ENCODE peak calls at places on chromosomes 3 and 15, in seven cellular contexts. One of them, this sample, is unnamed.

GRCh38 chr3:70849911-70850699 is 537.7 kb upstream of the MDFIC2 start:
- DNase-seq in right cardiac atrium: no peak
- DNase-seq in kidney tubule cell: peak; percentile 89
- DNase-seq in hippocampal formation: no peak
- DNase-seq in HEK293T: no peak
- DNase-seq in brain pericyte: peak; percentile 41
- DNase-seq in NCI-H345: no peak
- DNase-seq in this sample: peak; percentile 79

GRCh38 chr3:169476289-169476688 is 187.2 kb downstream of the MECOM start:
- DNase-seq in right cardiac atrium: no peak
- DNase-seq in kidney tubule cell: no peak
- DNase-seq in hippocampal formation: no peak
- DNase-seq in HEK293T: no peak
- DNase-seq in brain pericyte: no peak
- DNase-seq in NCI-H345: no peak
- DNase-seq in this sample: no peak

GRCh38 chr15:39583586-39584265 is 2.8 kb downstream of the THBS1 start:
- DNase-seq in right cardiac atrium: peak; percentile 42
- DNase-seq in kidney tubule cell: peak; percentile 74
- DNase-seq in hippocampal formation: no peak
- DNase-seq in HEK293T: peak; percentile 9
- DNase-seq in brain pericyte: no peak
- DNase-seq in NCI-H345: no peak
- DNase-seq in this sample: peak; percentile 59

GRCh38 chr3:43043071-43043766 is 62.7 kb downstream of the POMGNT2 start:
- DNase-seq in right cardiac atrium: no peak
- DNase-seq in kidney tubule cell: no peak
- DNase-seq in hippocampal formation: no peak
- DNase-seq in HEK293T: no peak
- DNase-seq in brain pericyte: no peak
- DNase-seq in NCI-H345: no peak
- DNase-seq in this sample: no peak

GRCh38 chr3:62316525-62316924 is 56.8 kb downstream of the FEZF2 start:
- DNase-seq in right cardiac atrium: no peak
- DNase-seq in kidney tubule cell: no peak
- DNase-seq in hippocampal formation: no peak
- DNase-seq in HEK293T: no peak
- DNase-seq in brain pericyte: no peak
- DNase-seq in NCI-H345: no peak
- DNase-seq in this sample: no peak

GRCh38 chr3:142863010-142863787 is 25.7 kb downstream of the PCOLCE2 start:
- DNase-seq in right cardiac atrium: no peak
- DNase-seq in kidney tubule cell: no peak
- DNase-seq in hippocampal formation: no peak
- DNase-seq in HEK293T: no peak
- DNase-seq in brain pericyte: no peak
- DNase-seq in NCI-H345: no peak
- DNase-seq in this sample: no peak

GRCh38 chr15:60384052-60384451 is 13.7 kb downstream of the ANXA2 start:
- DNase-seq in right cardiac atrium: no peak
- DNase-seq in kidney tubule cell: no peak
- DNase-seq in hippocampal formation: no peak
- DNase-seq in HEK293T: no peak
- DNase-seq in brain pericyte: no peak
- DNase-seq in NCI-H345: no peak
- DNase-seq in this sample: no peak

GRCh38 chr3:105369501-105370371 is 3.0 kb downstream of the ALCAM start:
- DNase-seq in right cardiac atrium: peak; percentile 90
- DNase-seq in kidney tubule cell: peak; percentile 75
- DNase-seq in hippocampal formation: peak; percentile 93
- DNase-seq in HEK293T: peak; percentile 28
- DNase-seq in brain pericyte: peak; percentile 57
- DNase-seq in NCI-H345: peak; percentile 39
- DNase-seq in this sample: peak; percentile 76

GRCh38 chr15:93060336-93061248 is 28.4 kb downstream of the RGMA start:
- DNase-seq in right cardiac atrium: peak; percentile 36
- DNase-seq in kidney tubule cell: no peak
- DNase-seq in hippocampal formation: no peak
- DNase-seq in HEK293T: no peak
- DNase-seq in brain pericyte: no peak
- DNase-seq in NCI-H345: no peak
- DNase-seq in this sample: no peak

GRCh38 chr3:146326875-146327543 is 76.1 kb upstream of the PLSCR4 start:
- DNase-seq in right cardiac atrium: no peak
- DNase-seq in kidney tubule cell: peak; percentile 49
- DNase-seq in hippocampal formation: no peak
- DNase-seq in HEK293T: peak; percentile 42
- DNase-seq in brain pericyte: peak; percentile 42
- DNase-seq in NCI-H345: no peak
- DNase-seq in this sample: peak; percentile 43

GRCh38 chr3:125512135-125512920 is 7.7 kb downstream of the SNX4 start:
- DNase-seq in right cardiac atrium: no peak
- DNase-seq in kidney tubule cell: no peak
- DNase-seq in hippocampal formation: no peak
- DNase-seq in HEK293T: no peak
- DNase-seq in brain pericyte: peak; percentile 7
- DNase-seq in NCI-H345: no peak
- DNase-seq in this sample: no peak

GRCh38 chr15:51842852-51843737 is 13.6 kb downstream of the TMOD3 start:
- DNase-seq in right cardiac atrium: no peak
- DNase-seq in kidney tubule cell: peak; percentile 93
- DNase-seq in hippocampal formation: no peak
- DNase-seq in HEK293T: no peak
- DNase-seq in brain pericyte: no peak
- DNase-seq in NCI-H345: no peak
- DNase-seq in this sample: peak; percentile 76

GRCh38 chr3:113250566-113250965 is 39.2 kb downstream of the BOC start:
- DNase-seq in right cardiac atrium: no peak
- DNase-seq in kidney tubule cell: no peak
- DNase-seq in hippocampal formation: no peak
- DNase-seq in HEK293T: no peak
- DNase-seq in brain pericyte: no peak
- DNase-seq in NCI-H345: no peak
- DNase-seq in this sample: no peak

GRCh38 chr3:133803474-133803873 is 2.1 kb upstream of the SRPRB start:
- DNase-seq in right cardiac atrium: no peak
- DNase-seq in kidney tubule cell: no peak
- DNase-seq in hippocampal formation: no peak
- DNase-seq in HEK293T: no peak
- DNase-seq in brain pericyte: no peak
- DNase-seq in NCI-H345: no peak
- DNase-seq in this sample: no peak

GRCh38 chr3:42376397-42376798 is 34.0 kb downstream of the LYZL4 start:
- DNase-seq in right cardiac atrium: peak; percentile 54
- DNase-seq in kidney tubule cell: peak; percentile 69
- DNase-seq in hippocampal formation: no peak
- DNase-seq in HEK293T: no peak
- DNase-seq in brain pericyte: peak; percentile 55
- DNase-seq in NCI-H345: peak; percentile 85
- DNase-seq in this sample: peak; percentile 3

GRCh38 chr15:39183177-39183881 is 397.6 kb upstream of the THBS1 start:
- DNase-seq in right cardiac atrium: no peak
- DNase-seq in kidney tubule cell: no peak
- DNase-seq in hippocampal formation: no peak
- DNase-seq in HEK293T: no peak
- DNase-seq in brain pericyte: no peak
- DNase-seq in NCI-H345: no peak
- DNase-seq in this sample: no peak

GRCh38 chr3:146803746-146804145 is 198.6 kb upstream of the PLSCR5 start:
- DNase-seq in right cardiac atrium: no peak
- DNase-seq in kidney tubule cell: no peak
- DNase-seq in hippocampal formation: no peak
- DNase-seq in HEK293T: no peak
- DNase-seq in brain pericyte: peak; percentile 91
- DNase-seq in NCI-H345: no peak
- DNase-seq in this sample: no peak

GRCh38 chr3:12423918-12424634 is 60.2 kb upstream of the TSEN2 start:
- DNase-seq in right cardiac atrium: peak; percentile 71
- DNase-seq in kidney tubule cell: peak; percentile 51
- DNase-seq in hippocampal formation: no peak
- DNase-seq in HEK293T: no peak
- DNase-seq in brain pericyte: no peak
- DNase-seq in NCI-H345: no peak
- DNase-seq in this sample: no peak

GRCh38 chr3:103055021-103055420 is 620.2 kb downstream of the ZPLD1 start:
- DNase-seq in right cardiac atrium: no peak
- DNase-seq in kidney tubule cell: peak; percentile 69
- DNase-seq in hippocampal formation: no peak
- DNase-seq in HEK293T: no peak
- DNase-seq in brain pericyte: no peak
- DNase-seq in NCI-H345: no peak
- DNase-seq in this sample: no peak

GRCh38 chr3:10426346-10427233 is 78.8 kb downstream of the ATP2B2 start:
- DNase-seq in right cardiac atrium: no peak
- DNase-seq in kidney tubule cell: no peak
- DNase-seq in hippocampal formation: no peak
- DNase-seq in HEK293T: no peak
- DNase-seq in brain pericyte: no peak
- DNase-seq in NCI-H345: no peak
- DNase-seq in this sample: no peak

GRCh38 chr15:99322643-99323405 is 71.5 kb downstream of the LRRC28 start:
- DNase-seq in right cardiac atrium: no peak
- DNase-seq in kidney tubule cell: no peak
- DNase-seq in hippocampal formation: no peak
- DNase-seq in HEK293T: no peak
- DNase-seq in brain pericyte: no peak
- DNase-seq in NCI-H345: no peak
- DNase-seq in this sample: no peak

GRCh38 chr3:40523781-40524180 is 979 bp upstream of the ZNF621 start:
- DNase-seq in right cardiac atrium: no peak
- DNase-seq in kidney tubule cell: no peak
- DNase-seq in hippocampal formation: no peak
- DNase-seq in HEK293T: no peak
- DNase-seq in brain pericyte: no peak
- DNase-seq in NCI-H345: no peak
- DNase-seq in this sample: no peak

GRCh38 chr3:56118968-56119367 is 349.3 kb downstream of the ERC2 start:
- DNase-seq in right cardiac atrium: no peak
- DNase-seq in kidney tubule cell: no peak
- DNase-seq in hippocampal formation: no peak
- DNase-seq in HEK293T: no peak
- DNase-seq in brain pericyte: no peak
- DNase-seq in NCI-H345: no peak
- DNase-seq in this sample: no peak

GRCh38 chr3:170049146-170050000 is 11.6 kb downstream of the GPR160 start:
- DNase-seq in right cardiac atrium: no peak
- DNase-seq in kidney tubule cell: peak; percentile 98
- DNase-seq in hippocampal formation: no peak
- DNase-seq in HEK293T: no peak
- DNase-seq in brain pericyte: no peak
- DNase-seq in NCI-H345: no peak
- DNase-seq in this sample: peak; percentile 86

GRCh38 chr3:59535791-59536221 is 486.0 kb upstream of the CFAP20DC start:
- DNase-seq in right cardiac atrium: no peak
- DNase-seq in kidney tubule cell: peak; percentile 51
- DNase-seq in hippocampal formation: no peak
- DNase-seq in HEK293T: no peak
- DNase-seq in brain pericyte: no peak
- DNase-seq in NCI-H345: no peak
- DNase-seq in this sample: no peak

GRCh38 chr15:53274630-53275029 is 484.5 kb upstream of the ONECUT1 start:
- DNase-seq in right cardiac atrium: no peak
- DNase-seq in kidney tubule cell: no peak
- DNase-seq in hippocampal formation: no peak
- DNase-seq in HEK293T: no peak
- DNase-seq in brain pericyte: no peak
- DNase-seq in NCI-H345: no peak
- DNase-seq in this sample: no peak

GRCh38 chr3:62228467-62228866 is 144.9 kb downstream of the FEZF2 start:
- DNase-seq in right cardiac atrium: no peak
- DNase-seq in kidney tubule cell: no peak
- DNase-seq in hippocampal formation: no peak
- DNase-seq in HEK293T: no peak
- DNase-seq in brain pericyte: no peak
- DNase-seq in NCI-H345: no peak
- DNase-seq in this sample: no peak

GRCh38 chr3:69081583-69082262 is 1.6 kb upstream of the UBA3 start:
- DNase-seq in right cardiac atrium: no peak
- DNase-seq in kidney tubule cell: peak; percentile 66
- DNase-seq in hippocampal formation: no peak
- DNase-seq in HEK293T: no peak
- DNase-seq in brain pericyte: no peak
- DNase-seq in NCI-H345: no peak
- DNase-seq in this sample: peak; percentile 71

GRCh38 chr15:68672781-68673205 is 94.0 kb downstream of the CORO2B start:
- DNase-seq in right cardiac atrium: no peak
- DNase-seq in kidney tubule cell: no peak
- DNase-seq in hippocampal formation: no peak
- DNase-seq in HEK293T: no peak
- DNase-seq in brain pericyte: no peak
- DNase-seq in NCI-H345: peak; percentile 7
- DNase-seq in this sample: peak; percentile 10

GRCh38 chr3:195911946-195912270 is 3.6 kb upstream of the TNK2 start:
- DNase-seq in right cardiac atrium: no peak
- DNase-seq in kidney tubule cell: no peak
- DNase-seq in hippocampal formation: no peak
- DNase-seq in HEK293T: no peak
- DNase-seq in brain pericyte: no peak
- DNase-seq in NCI-H345: no peak
- DNase-seq in this sample: no peak

GRCh38 chr3:94162700-94163099 is 99.8 kb downstream of the NSUN3 start:
- DNase-seq in right cardiac atrium: no peak
- DNase-seq in kidney tubule cell: peak; percentile 95
- DNase-seq in hippocampal formation: no peak
- DNase-seq in HEK293T: no peak
- DNase-seq in brain pericyte: no peak
- DNase-seq in NCI-H345: no peak
- DNase-seq in this sample: peak; percentile 76

GRCh38 chr15:84865074-84865569 is 19.3 kb upstream of the SLC28A1 start:
- DNase-seq in right cardiac atrium: no peak
- DNase-seq in kidney tubule cell: no peak
- DNase-seq in hippocampal formation: no peak
- DNase-seq in HEK293T: no peak
- DNase-seq in brain pericyte: no peak
- DNase-seq in NCI-H345: no peak
- DNase-seq in this sample: no peak